ENCODE peak calls at places on chromosomes 12 and 14, in five cellular contexts. T, M, V, U and L are unnamed samples.

GRCh38 chr12:4355843-4356327 is 23.6 kb downstream of the FGF23 start:
- DNase-seq in U (peak), V (peak), T (no peak), M (no peak), L (no peak)

GRCh38 chr12:51832708-51833107 is 15.8 kb downstream of the FIGNL2 start:
- DNase-seq in M (peak), V (no peak), U (no peak), T (no peak), L (no peak)

GRCh38 chr14:95285566-95285965 is 34.1 kb downstream of the CLMN start:
- DNase-seq in M (no peak), U (no peak), T (no peak), V (no peak), L (no peak)

GRCh38 chr12:98440165-98440581 is 75.2 kb upstream of the TMPO start:
- DNase-seq in T (peak), U (peak), M (peak), V (no peak), L (peak)

GRCh38 chr12:1977588-1977987 is 26.7 kb downstream of the DCP1B start:
- DNase-seq in V (no peak), M (no peak), T (no peak), U (no peak), L (no peak)

GRCh38 chr14:24409217-24409616 is 10.4 kb downstream of the NYNRIN start:
- DNase-seq in V (no peak), U (no peak), M (no peak), T (no peak), L (no peak)

GRCh38 chr12:22477894-22478287 is 66.5 kb downstream of the C2CD5 start:
- DNase-seq in T (no peak), V (no peak), U (no peak), M (no peak), L (no peak)

GRCh38 chr14:64296561-64296960 is 2.4 kb upstream of the ESR2 start:
- DNase-seq in T (no peak), U (no peak), V (no peak), M (no peak), L (no peak)

GRCh38 chr14:81435578-81436295 is 35.6 kb upstream of the STON2 start:
- DNase-seq in T (no peak), U (peak), V (peak), M (peak), L (peak)

GRCh38 chr14:89921896-89922548 is 32.5 kb downstream of the EFCAB11 start:
- DNase-seq in V (no peak), U (no peak), M (no peak), T (peak), L (no peak)

GRCh38 chr12:116206828-116207227 is 70.7 kb downstream of the MED13L start:
- DNase-seq in T (no peak), U (no peak), M (no peak), V (no peak), L (no peak)

GRCh38 chr14:66965831-66966230 is 223.4 kb upstream of the GARIN2 start:
- DNase-seq in T (peak), V (no peak), M (no peak), U (no peak), L (no peak)

GRCh38 chr14:89237923-89238529 is 179.0 kb downstream of the FOXN3 start:
- DNase-seq in V (no peak), U (no peak), T (no peak), M (peak), L (no peak)

GRCh38 chr12:122725452-122725851 is 5.2 kb downstream of the HCAR1 start:
- DNase-seq in U (no peak), T (no peak), M (no peak), V (no peak), L (no peak)

GRCh38 chr14:89428556-89429196 is 11.6 kb upstream of the FOXN3 start:
- DNase-seq in M (no peak), T (peak), V (no peak), U (peak), L (peak)

GRCh38 chr12:2691001-2691339 is 103.8 kb upstream of the FKBP4 start:
- DNase-seq in V (peak), T (no peak), M (peak), U (no peak), L (no peak)

GRCh38 chr12:49332441-49332861 is 4.5 kb downstream of the C1QL4 start:
- DNase-seq in V (no peak), U (no peak), M (no peak), T (no peak), L (no peak)

GRCh38 chr12:131542351-131542750 is 168.5 kb upstream of the SFSWAP start:
- DNase-seq in T (no peak), V (no peak), U (no peak), M (no peak), L (no peak)

GRCh38 chr14:92986254-92987147 is 63.6 kb downstream of the CHGA start:
- DNase-seq in M (no peak), V (no peak), U (peak), T (peak), L (no peak)

GRCh38 chr14:100442473-100443260 is 119.5 kb downstream of the SLC25A47 start:
- DNase-seq in U (no peak), V (no peak), M (no peak), T (no peak), L (no peak)

GRCh38 chr12:124654666-124655316 is 87.4 kb upstream of the NCOR2 start:
- DNase-seq in U (peak), T (no peak), V (no peak), M (peak), L (peak)

GRCh38 chr14:73887116-73887490 is 444 bp downstream of the ZNF410 start:
- DNase-seq in T (no peak), V (no peak), M (peak), U (no peak), L (no peak)

GRCh38 chr12:84727964-84728363 is 184.6 kb downstream of the SLC6A15 start:
- DNase-seq in T (no peak), V (no peak), U (no peak), M (peak), L (no peak)

GRCh38 chr12:16090974-16091373 is 179.8 kb downstream of the DERA start:
- DNase-seq in T (no peak), U (no peak), V (no peak), M (no peak), L (no peak)

GRCh38 chr12:107895966-107896365 is 121.5 kb downstream of the ASCL4 start:
- DNase-seq in U (no peak), M (no peak), V (no peak), T (no peak), L (no peak)

GRCh38 chr12:127496255-127496654 is 770.7 kb upstream of the TMEM132C start:
- DNase-seq in U (no peak), T (no peak), V (no peak), M (no peak), L (no peak)

GRCh38 chr14:73758392-73759182 is 44.4 kb upstream of the PNMA1 start:
- DNase-seq in V (peak), M (peak), U (peak), T (peak), L (peak)

GRCh38 chr12:93657076-93657475 is 20.1 kb upstream of the CRADD start:
- DNase-seq in T (no peak), M (no peak), V (no peak), U (no peak), L (no peak)

GRCh38 chr12:63098851-63099250 is 52.1 kb downstream of the AVPR1A start:
- DNase-seq in U (no peak), M (no peak), V (no peak), T (peak), L (no peak)

GRCh38 chr14:50647282-50647681 is 20.8 kb downstream of the SAV1 start:
- DNase-seq in M (no peak), V (no peak), T (no peak), U (no peak), L (no peak)

GRCh38 chr12:44286821-44287220 is 450.9 kb downstream of the TMEM117 start:
- DNase-seq in U (no peak), M (no peak), V (no peak), T (no peak), L (no peak)

GRCh38 chr12:130590685-130591084 is 125.4 kb downstream of the RIMBP2 start:
- DNase-seq in V (no peak), T (no peak), U (no peak), M (no peak), L (no peak)

GRCh38 chr14:103563089-103563620 is 395 bp downstream of the COA8 start:
- DNase-seq in T (peak), V (no peak), U (no peak), M (no peak), L (no peak)

GRCh38 chr14:35406811-35407630 is 2.5 kb upstream of the NFKBIA start:
- DNase-seq in T (peak), V (no peak), U (no peak), M (peak), L (no peak)

GRCh38 chr12:42696424-42697149 is 107.0 kb upstream of the PRICKLE1 start:
- DNase-seq in V (no peak), T (no peak), M (peak), U (peak), L (peak)

GRCh38 chr12:130916251-130916911 is 37.3 kb upstream of the ADGRD1 start:
- DNase-seq in V (no peak), U (peak), M (peak), T (peak), L (peak)

GRCh38 chr12:72511906-72512305 is 239.7 kb downstream of the TRHDE start:
- DNase-seq in V (no peak), U (no peak), M (no peak), T (no peak), L (no peak)

GRCh38 chr12:64392221-64392620 is 1.7 kb upstream of the C12orf56 start:
- DNase-seq in V (no peak), M (peak), U (no peak), T (peak), L (no peak)